ENCODE peak calls at places on chromosome 9, in eight cellular contexts. N is GM12892, S is prostate gland, Z is K562, J is breast epithelium, W is A549, X is ovary, B is lower leg skin. Q is an unnamed sample.

GRCh38 chr9:137194388-137194787 is 5.9 kb downstream of the SSNA1 start:
- DNase-seq in W (no peak), B (no peak), X (no peak), Z (no peak), N (no peak), S (no peak), J (no peak), Q (no peak)

GRCh38 chr9:35605336-35606137 is 475 bp downstream of the TESK1 start:
- DNase-seq in B (peak; percentile 92), X (peak; percentile 34), J (no peak), Z (no peak), W (peak; percentile 69), S (no peak), N (peak; percentile 45), Q (peak; percentile 60)

GRCh38 chr9:28502189-28502588 is 928.9 kb upstream of the C9orf72 start:
- DNase-seq in X (no peak), N (no peak), Z (no peak), J (no peak), B (no peak), W (no peak), S (no peak), Q (no peak)

GRCh38 chr9:84699897-84700395 is 30.4 kb downstream of the NTRK2 start:
- DNase-seq in Z (no peak), S (no peak), N (no peak), J (no peak), X (no peak), B (no peak), W (no peak), Q (no peak)

GRCh38 chr9:13445123-13445522 is 165.6 kb upstream of the MPDZ start:
- DNase-seq in W (no peak), Z (no peak), X (no peak), B (no peak), N (no peak), J (no peak), S (no peak), Q (no peak)

GRCh38 chr9:131875828-131876485 is 136.1 kb upstream of the RAPGEF1 start:
- DNase-seq in B (no peak), X (no peak), W (no peak), J (no peak), S (no peak), Z (no peak), N (no peak), Q (no peak)

GRCh38 chr9:3880851-3881250 is 355.1 kb upstream of the RFX3 start:
- DNase-seq in S (no peak), B (no peak), J (no peak), N (no peak), X (no peak), Z (no peak), W (no peak), Q (no peak)

GRCh38 chr9:109094268-109094667 is 25.5 kb downstream of the TMEM245 start:
- DNase-seq in Z (no peak), W (no peak), J (no peak), N (no peak), S (no peak), X (no peak), B (no peak), Q (no peak)

GRCh38 chr9:124849801-124850200 is 3.5 kb upstream of the WDR38 start:
- DNase-seq in S (no peak), B (no peak), N (no peak), Z (no peak), W (no peak), X (no peak), J (no peak), Q (no peak)

GRCh38 chr9:37056086-37056485 is 22.0 kb upstream of the PAX5 start:
- DNase-seq in B (no peak), W (no peak), N (no peak), S (peak; percentile 28), Z (no peak), X (no peak), J (no peak), Q (no peak)

GRCh38 chr9:85117831-85118230 is 448.3 kb downstream of the NTRK2 start:
- DNase-seq in B (no peak), W (no peak), X (no peak), S (no peak), Z (no peak), J (no peak), N (no peak), Q (no peak)

GRCh38 chr9:131382850-131383729 is 10.8 kb upstream of the PRRC2B start:
- DNase-seq in S (peak; percentile 69), N (no peak), W (peak; percentile 69), J (no peak), Z (peak; percentile 4), B (no peak), X (peak; percentile 74), Q (no peak)

GRCh38 chr9:35193762-35194161 is 32.0 kb downstream of the UNC13B start:
- DNase-seq in S (no peak), Z (no peak), W (no peak), J (no peak), X (no peak), B (no peak), N (no peak), Q (peak; percentile 3)

GRCh38 chr9:121459513-121459912 is 40.1 kb downstream of the GGTA1 start:
- DNase-seq in N (no peak), Z (no peak), W (no peak), S (no peak), B (no peak), X (no peak), J (no peak), Q (no peak)

GRCh38 chr9:30996761-30997160 is 1387.7 kb upstream of the ACO1 start:
- DNase-seq in N (no peak), X (no peak), J (no peak), S (no peak), W (no peak), Z (no peak), B (no peak), Q (no peak)

GRCh38 chr9:70003786-70004185 is 39.9 kb upstream of the MAMDC2 start:
- DNase-seq in Z (no peak), S (no peak), J (no peak), X (no peak), W (no peak), N (no peak), B (no peak), Q (no peak)

DNA sequence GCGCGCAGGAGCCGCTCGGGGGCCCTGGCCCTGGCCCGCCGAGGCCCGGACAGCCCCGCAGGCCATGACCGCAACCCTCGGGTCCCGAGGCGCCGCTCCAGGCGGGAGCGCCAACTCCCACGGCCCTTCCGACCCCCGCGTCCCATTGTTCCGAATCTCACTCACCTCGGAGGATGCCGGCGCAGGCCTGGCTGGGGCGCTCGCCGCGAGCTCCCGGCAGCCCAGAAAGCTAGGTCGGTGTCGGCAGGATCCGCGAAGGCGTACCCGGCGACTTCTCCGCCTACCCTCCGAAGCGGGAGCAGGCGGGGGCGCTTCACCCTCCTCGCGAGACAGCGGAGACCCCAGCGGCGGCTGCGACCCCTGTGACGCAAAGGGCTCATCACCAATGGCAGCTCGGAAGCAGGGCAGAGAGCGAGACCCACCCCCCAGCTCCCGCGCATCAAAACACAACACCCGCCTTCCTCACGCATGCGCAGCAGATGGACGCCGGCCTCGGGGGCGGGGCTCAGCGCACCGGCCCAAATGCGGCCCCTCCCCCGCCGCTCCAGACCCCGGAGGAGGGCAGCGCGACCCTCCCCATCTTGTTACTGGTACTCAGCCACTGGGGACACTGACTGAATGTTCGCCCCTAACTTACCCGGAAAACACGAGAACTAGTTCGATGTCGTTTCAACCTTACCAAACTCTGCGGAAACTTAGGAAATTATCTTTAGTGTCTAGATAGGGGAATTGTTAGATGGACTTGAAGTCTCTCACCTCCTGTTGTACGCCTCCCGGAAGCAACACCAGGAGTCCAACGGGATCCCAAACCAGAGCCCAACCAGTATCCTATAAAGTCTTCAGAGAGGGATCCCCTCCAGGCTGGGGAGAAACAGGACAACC is 1.3 kb upstream of the SMIM27 start:
- DNase-seq in X (peak; percentile 94), N (peak; percentile 94), W (peak; percentile 97), Z (peak; percentile 93), J (peak; percentile 90), B (peak; percentile 98), S (peak; percentile 92), Q (peak; percentile 95)
- TF ChIP-seq POLR2A in X (peak; percentile 68), N (peak; percentile 39), W (no peak), Z (peak; percentile 52), J (peak; percentile 35), B (no peak), S (peak; percentile 69), Q (peak; percentile 70)

GRCh38 chr9:127715443-127716337 is at the start of the genes PTRH1 and TTC16:
- DNase-seq in N (peak; percentile 99), B (peak; percentile 100), J (peak; percentile 98), S (peak; percentile 97), W (peak; percentile 97), Z (peak; percentile 99), X (peak; percentile 97), Q (peak; percentile 99)
- TF ChIP-seq POLR2A in N (peak; percentile 22), B (no peak), J (peak; percentile 19), S (peak; percentile 50), W (no peak), Z (peak; percentile 75), X (peak; percentile 48), Q (peak; percentile 43)

DNA sequence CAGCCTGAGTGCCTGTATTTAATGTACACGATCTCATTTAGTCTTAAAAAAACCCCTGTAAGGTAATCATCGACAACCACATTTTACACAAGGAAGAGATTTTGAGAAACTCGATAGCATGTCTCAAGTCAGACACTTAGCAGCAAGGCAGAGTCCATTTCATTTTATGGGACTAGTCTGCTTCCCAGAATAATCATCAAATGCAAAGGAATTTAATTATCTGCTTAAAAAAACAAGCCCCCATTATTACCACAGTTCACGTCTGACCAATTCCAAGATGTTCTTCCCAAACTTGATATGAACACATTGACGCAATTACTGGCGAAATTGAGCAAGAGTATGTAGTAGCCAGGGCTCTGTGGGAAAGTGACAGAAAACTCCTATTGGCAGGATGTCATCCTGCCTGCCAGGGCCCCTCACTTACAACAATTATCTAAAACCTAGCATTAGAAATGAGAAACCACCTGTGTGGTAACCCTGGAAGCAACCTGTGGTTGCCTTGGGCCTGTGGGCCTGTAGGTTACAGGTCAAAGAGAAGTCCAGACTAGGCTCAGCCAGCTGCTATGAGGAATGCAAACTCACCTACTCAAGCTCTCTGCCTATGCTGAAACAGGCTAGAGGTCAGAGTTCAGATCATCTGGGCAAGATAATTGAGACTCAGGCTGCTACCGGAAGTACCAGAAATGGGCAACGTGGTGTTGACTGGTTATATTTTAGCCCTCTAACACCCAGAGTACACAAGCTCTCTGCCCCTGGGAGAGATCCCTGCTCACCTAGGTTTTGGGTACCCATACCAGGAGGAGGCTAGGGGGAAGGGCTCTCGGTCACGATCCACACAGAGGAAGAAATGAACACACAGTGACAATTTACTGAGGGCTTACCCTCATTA is 1.6 kb downstream of the B4GALT1 start:
- DNase-seq in W (peak; percentile 73), J (no peak), B (peak; percentile 87), N (no peak), X (peak; percentile 60), S (peak; percentile 43), Z (peak; percentile 70), Q (peak; percentile 93)
- TF ChIP-seq POLR2A in W (no peak), J (no peak), B (no peak), N (peak; percentile 33), X (peak; percentile 19), S (no peak), Z (peak; percentile 69), Q (peak; percentile 90)

GRCh38 chr9:128182872-128183528 is 8.4 kb downstream of the CIZ1 start:
- DNase-seq in B (no peak), W (no peak), X (no peak), J (no peak), N (no peak), Z (no peak), S (no peak), Q (no peak)
- TF ChIP-seq POLR2A in B (no peak), W (no peak), X (no peak), J (no peak), N (no peak), Z (no peak), S (no peak), Q (no peak)

Q was measured in erythroblast.